ENCODE peak calls at places on chromosomes 2 and 18, in ten cellular contexts. D is NCI-H2107; K is stimulated activated CD8-positive, alpha-beta memory T cell treated with anti-CD3 and anti-CD28 coated beads, Interleukin-4, amount 100 ng/mL, for 1 hour; C is NCI-H345; A is AG04450; Q is GM20000; P is A549; M is HT1080; B is activated T-helper 1 cell treated with Interleukin-2 at 50 U/mL for 16 hours; V is right lobe of liver. F is an unnamed sample.

GRCh38 chr2:52597361-52597760 is 1170.2 kb upstream of the CHAC2 start:
- DNase-seq in Q (no peak), K (no peak), C (no peak), V (no peak), M (no peak), A (no peak), B (no peak), D (no peak), P (no peak), F (no peak)

GRCh38 chr2:121828281-121828731 is 72.9 kb downstream of the TSN start:
- DNase-seq in V (no peak), P (no peak), M (peak; percentile 27), Q (no peak), C (peak; percentile 14), D (no peak), K (no peak), B (no peak), A (no peak), F (no peak)

GRCh38 chr18:63319383-63320040 is at the start of gene BCL2:
- DNase-seq in A (no peak), Q (no peak), P (peak; percentile 18), C (peak; percentile 59), K (no peak), M (peak; percentile 35), V (no peak), D (no peak), B (no peak), F (peak; percentile 44)

GRCh38 chr18:43627833-43628370 is 350.6 kb upstream of the SYT4 start:
- DNase-seq in V (no peak), C (peak; percentile 75), Q (no peak), B (no peak), D (peak; percentile 55), K (no peak), A (no peak), M (no peak), P (no peak), F (no peak)

GRCh38 chr2:29747786-29748470 is 173.5 kb downstream of the ALK start:
- DNase-seq in Q (no peak), D (no peak), C (peak; percentile 91), P (peak; percentile 83), A (peak; percentile 59), V (no peak), K (no peak), B (no peak), M (peak; percentile 99), F (no peak)

GRCh38 chr2:209771474-209772292 is at the start of gene UNC80:
- DNase-seq in C (peak; percentile 73), K (no peak), D (peak; percentile 51), V (peak; percentile 52), Q (peak; percentile 62), B (no peak), M (peak; percentile 56), A (peak; percentile 4), P (peak; percentile 19), F (peak; percentile 90)

GRCh38 chr2:229800997-229801754 is 86.8 kb upstream of the DNER start:
- DNase-seq in A (peak; percentile 15), M (peak; percentile 61), B (peak; percentile 47), D (peak; percentile 48), V (peak; percentile 80), Q (peak; percentile 53), P (peak; percentile 69), K (peak; percentile 32), C (peak; percentile 41), F (peak; percentile 68)

GRCh38 chr2:28102455-28102874 is 211.9 kb downstream of the BABAM2 start:
- DNase-seq in M (peak; percentile 82), Q (no peak), A (peak; percentile 51), C (no peak), B (no peak), K (no peak), V (no peak), D (no peak), P (no peak), F (no peak)

GRCh38 chr18:56711706-56712445 is 60.7 kb downstream of the WDR7 start:
- DNase-seq in K (no peak), C (no peak), M (no peak), A (no peak), Q (no peak), D (no peak), P (no peak), V (no peak), B (no peak), F (no peak)

GRCh38 chr2:179201884-179202283 is 62.7 kb downstream of the SESTD1 start:
- DNase-seq in B (no peak), V (no peak), M (no peak), Q (no peak), A (no peak), P (peak; percentile 41), K (no peak), D (no peak), C (no peak), F (no peak)

GRCh38 chr2:16861154-16861929 is 195.7 kb upstream of the CYRIA start:
- DNase-seq in V (no peak), B (no peak), A (no peak), M (peak; percentile 64), K (no peak), Q (no peak), C (no peak), P (peak; percentile 2), D (no peak), F (no peak)

GRCh38 chr18:27313678-27314077 is 128.6 kb upstream of the CHST9 start:
- DNase-seq in M (no peak), B (no peak), D (no peak), K (no peak), A (no peak), V (no peak), P (no peak), C (no peak), Q (no peak), F (no peak)

GRCh38 chr2:25218134-25218533 is 49.8 kb upstream of the POMC start:
- DNase-seq in P (no peak), M (no peak), C (no peak), B (no peak), A (no peak), K (no peak), V (no peak), Q (no peak), D (no peak), F (no peak)

GRCh38 chr2:181546086-181546485 is 88.9 kb downstream of the ITGA4 start:
- DNase-seq in M (no peak), D (no peak), Q (no peak), A (no peak), B (no peak), P (no peak), C (no peak), V (no peak), K (no peak), F (no peak)

GRCh38 chr2:239669181-239669898 is 268.5 kb upstream of the HDAC4 start:
- DNase-seq in C (no peak), A (no peak), P (no peak), Q (no peak), B (no peak), M (no peak), K (no peak), D (no peak), V (no peak), F (peak; percentile 63)

GRCh38 chr2:104685591-104685990 is 168.3 kb upstream of the POU3F3 start:
- DNase-seq in M (no peak), C (no peak), D (no peak), Q (no peak), B (no peak), A (no peak), P (no peak), K (no peak), V (no peak), F (no peak)

GRCh38 chr2:44740678-44741077 is 200.8 kb upstream of the SIX3 start:
- DNase-seq in V (no peak), A (no peak), P (no peak), Q (no peak), M (peak; percentile 15), K (no peak), C (no peak), B (no peak), D (no peak), F (no peak)

GRCh38 chr18:22933958-22934423 is 863 bp downstream of the RBBP8 start:
- DNase-seq in P (no peak), M (no peak), Q (no peak), B (no peak), D (no peak), V (no peak), A (no peak), K (no peak), C (peak; percentile 53), F (no peak)

GRCh38 chr18:62070306-62070705 is 116.5 kb downstream of the PIGN start:
- DNase-seq in P (no peak), B (no peak), K (no peak), A (no peak), D (no peak), M (no peak), Q (no peak), V (no peak), C (no peak), F (no peak)

GRCh38 chr2:121075006-121075545 is 209.9 kb downstream of the TFCP2L1 start:
- DNase-seq in P (peak; percentile 92), D (peak; percentile 21), C (peak; percentile 66), Q (no peak), A (peak; percentile 82), V (no peak), M (peak; percentile 100), K (no peak), B (no peak), F (peak; percentile 90)

GRCh38 chr2:82825410-82826090 is 1633.5 kb downstream of the SUCLG1 start:
- DNase-seq in K (no peak), B (no peak), C (no peak), A (no peak), P (no peak), M (no peak), V (no peak), D (no peak), Q (no peak), F (no peak)

GRCh38 chr2:236352761-236353593 is 88.8 kb upstream of the ASB18 start:
- DNase-seq in P (peak; percentile 25), A (no peak), Q (peak; percentile 60), M (no peak), D (no peak), B (no peak), C (peak; percentile 50), K (no peak), V (no peak), F (no peak)

GRCh38 chr2:101658387-101658786 is 39.1 kb upstream of the MAP4K4 start:
- DNase-seq in D (no peak), V (no peak), P (no peak), K (no peak), M (no peak), A (no peak), Q (no peak), C (no peak), B (no peak), F (no peak)

GRCh38 chr2:239663364-239663924 is 262.6 kb upstream of the HDAC4 start:
- DNase-seq in C (no peak), A (no peak), K (no peak), P (no peak), M (no peak), Q (no peak), V (no peak), D (no peak), B (no peak), F (no peak)

GRCh38 chr2:172427990-172428840 is 829 bp downstream of the ITGA6 start:
- DNase-seq in Q (no peak), C (peak; percentile 50), A (no peak), M (peak; percentile 74), P (peak; percentile 57), D (no peak), B (peak; percentile 36), V (peak; percentile 69), K (no peak), F (peak; percentile 70)

GRCh38 chr2:29923110-29923721 is 1.8 kb upstream of the ALK start:
- DNase-seq in B (peak; percentile 9), K (no peak), P (peak; percentile 75), A (peak; percentile 8), Q (peak; percentile 84), M (peak; percentile 34), D (peak; percentile 34), V (peak; percentile 63), C (peak; percentile 83), F (peak; percentile 45)

GRCh38 chr18:74420926-74421325 is 36.2 kb downstream of the DIPK1C start:
- DNase-seq in V (no peak), Q (no peak), A (no peak), B (no peak), D (no peak), P (no peak), K (no peak), C (no peak), M (no peak), F (no peak)

GRCh38 chr18:35435420-35435819 is 58.3 kb upstream of the ZNF396 start:
- DNase-seq in V (no peak), C (no peak), D (no peak), Q (no peak), A (no peak), M (no peak), P (no peak), B (no peak), K (no peak), F (no peak)